ENCODE peak calls at places on chromosomes 5 and 9, in nine cellular contexts. One of them, this sample, is unnamed.

GRCh38 chr9:37956423-37956820 is 52.5 kb upstream of the SLC25A51 start:
- DNase-seq in nephron progenitor cell: no peak
- DNase-seq in AG09319: no peak
- DNase-seq in tibial nerve: no peak
- DNase-seq in PC-3: no peak
- DNase-seq in upper lobe of left lung: no peak
- DNase-seq in lower leg skin: no peak
- DNase-seq in HCT116: no peak
- DNase-seq in GM10248: no peak
- DNase-seq in this sample: no peak

GRCh38 chr5:107615173-107615856 is 55.4 kb downstream of the EFNA5 start:
- DNase-seq in tibial nerve: no peak
- DNase-seq in GM10248: no peak
- DNase-seq in nephron progenitor cell: no peak
- DNase-seq in AG09319: no peak
- DNase-seq in upper lobe of left lung: no peak
- DNase-seq in PC-3: peak
- DNase-seq in lower leg skin: no peak
- DNase-seq in HCT116: no peak
- DNase-seq in this sample: no peak

GRCh38 chr5:141326088-141326854 is 4.0 kb upstream of the PCDHGA1 start:
- DNase-seq in lower leg skin: peak
- DNase-seq in nephron progenitor cell: peak
- DNase-seq in upper lobe of left lung: peak
- DNase-seq in GM10248: peak
- DNase-seq in HCT116: no peak
- DNase-seq in PC-3: peak
- DNase-seq in tibial nerve: no peak
- DNase-seq in AG09319: peak
- DNase-seq in this sample: peak

GRCh38 chr9:137423001-137423809 is at the start of the genes EXD3 and NOXA1:
- DNase-seq in AG09319: peak
- DNase-seq in PC-3: peak
- DNase-seq in GM10248: peak
- DNase-seq in upper lobe of left lung: peak
- DNase-seq in lower leg skin: peak
- DNase-seq in tibial nerve: peak
- DNase-seq in nephron progenitor cell: peak
- DNase-seq in HCT116: peak
- DNase-seq in this sample: peak

GRCh38 chr5:31661257-31661656 is 22.3 kb downstream of the PDZD2 start:
- DNase-seq in lower leg skin: no peak
- DNase-seq in nephron progenitor cell: no peak
- DNase-seq in upper lobe of left lung: no peak
- DNase-seq in PC-3: peak
- DNase-seq in tibial nerve: no peak
- DNase-seq in HCT116: no peak
- DNase-seq in AG09319: no peak
- DNase-seq in GM10248: no peak
- DNase-seq in this sample: no peak

GRCh38 chr9:93257808-93258331 is 73.9 kb downstream of the WNK2 start:
- DNase-seq in AG09319: no peak
- DNase-seq in HCT116: no peak
- DNase-seq in GM10248: no peak
- DNase-seq in tibial nerve: no peak
- DNase-seq in PC-3: peak
- DNase-seq in upper lobe of left lung: peak
- DNase-seq in lower leg skin: no peak
- DNase-seq in nephron progenitor cell: no peak
- DNase-seq in this sample: peak

GRCh38 chr9:136672431-136673087 is 9.8 kb downstream of the EGFL7 start:
- DNase-seq in upper lobe of left lung: no peak
- DNase-seq in HCT116: no peak
- DNase-seq in PC-3: no peak
- DNase-seq in lower leg skin: no peak
- DNase-seq in tibial nerve: no peak
- DNase-seq in GM10248: no peak
- DNase-seq in nephron progenitor cell: no peak
- DNase-seq in AG09319: no peak
- DNase-seq in this sample: no peak

GRCh38 chr9:84435902-84436301 is 95.3 kb upstream of the SLC28A3 start:
- DNase-seq in GM10248: no peak
- DNase-seq in tibial nerve: no peak
- DNase-seq in HCT116: no peak
- DNase-seq in lower leg skin: no peak
- DNase-seq in AG09319: no peak
- DNase-seq in PC-3: no peak
- DNase-seq in upper lobe of left lung: no peak
- DNase-seq in nephron progenitor cell: no peak
- DNase-seq in this sample: no peak

GRCh38 chr5:168793844-168794837 is 215.0 kb upstream of the PANK3 start:
- DNase-seq in nephron progenitor cell: no peak
- DNase-seq in HCT116: no peak
- DNase-seq in PC-3: no peak
- DNase-seq in GM10248: no peak
- DNase-seq in lower leg skin: peak
- DNase-seq in upper lobe of left lung: peak
- DNase-seq in tibial nerve: no peak
- DNase-seq in AG09319: peak
- DNase-seq in this sample: no peak

GRCh38 chr9:13478235-13478634 is 198.7 kb upstream of the MPDZ start:
- DNase-seq in AG09319: peak
- DNase-seq in tibial nerve: no peak
- DNase-seq in GM10248: no peak
- DNase-seq in HCT116: no peak
- DNase-seq in PC-3: peak
- DNase-seq in upper lobe of left lung: no peak
- DNase-seq in lower leg skin: no peak
- DNase-seq in nephron progenitor cell: no peak
- DNase-seq in this sample: no peak

GRCh38 chr9:13481274-13481673 is 201.8 kb upstream of the MPDZ start:
- DNase-seq in GM10248: no peak
- DNase-seq in upper lobe of left lung: no peak
- DNase-seq in HCT116: no peak
- DNase-seq in AG09319: no peak
- DNase-seq in nephron progenitor cell: no peak
- DNase-seq in lower leg skin: no peak
- DNase-seq in tibial nerve: no peak
- DNase-seq in PC-3: no peak
- DNase-seq in this sample: no peak

GRCh38 chr9:13478637-13479036 is 199.1 kb upstream of the MPDZ start:
- DNase-seq in PC-3: no peak
- DNase-seq in nephron progenitor cell: no peak
- DNase-seq in GM10248: no peak
- DNase-seq in HCT116: no peak
- DNase-seq in upper lobe of left lung: no peak
- DNase-seq in tibial nerve: no peak
- DNase-seq in AG09319: peak
- DNase-seq in lower leg skin: no peak
- DNase-seq in this sample: no peak

GRCh38 chr9:13480688-13481087 is 201.2 kb upstream of the MPDZ start:
- DNase-seq in HCT116: no peak
- DNase-seq in lower leg skin: peak
- DNase-seq in upper lobe of left lung: no peak
- DNase-seq in GM10248: no peak
- DNase-seq in AG09319: peak
- DNase-seq in nephron progenitor cell: no peak
- DNase-seq in PC-3: no peak
- DNase-seq in tibial nerve: no peak
- DNase-seq in this sample: no peak

DNA sequence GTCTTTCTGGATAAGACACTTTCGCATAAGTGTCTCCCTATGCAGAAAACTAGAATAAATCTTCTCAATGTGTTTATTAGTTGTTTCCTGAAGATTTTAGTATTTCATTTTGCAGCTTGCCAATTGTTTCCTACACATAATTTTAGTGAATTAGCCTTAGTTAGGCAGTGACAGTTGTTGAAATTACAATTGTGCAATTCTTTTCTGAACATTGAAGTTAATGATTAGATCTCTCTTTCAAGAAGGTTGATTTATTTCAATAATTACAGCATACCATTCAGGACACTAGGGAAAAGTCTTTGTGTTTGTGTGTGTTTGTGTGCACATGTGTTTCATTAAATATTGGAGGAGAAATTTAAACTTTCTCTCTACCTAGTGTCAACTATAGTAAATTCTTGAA is 199.6 kb upstream of the MPDZ start:
- DNase-seq in nephron progenitor cell: no peak
- DNase-seq in AG09319: no peak
- DNase-seq in lower leg skin: no peak
- DNase-seq in PC-3: no peak
- DNase-seq in tibial nerve: no peak
- DNase-seq in GM10248: no peak
- DNase-seq in HCT116: no peak
- DNase-seq in upper lobe of left lung: no peak
- DNase-seq in this sample: no peak
- TF ChIP-seq CTCF in nephron progenitor cell: no peak
- TF ChIP-seq CTCF in AG09319: no peak
- TF ChIP-seq CTCF in lower leg skin: no peak
- TF ChIP-seq CTCF in PC-3: no peak
- TF ChIP-seq CTCF in tibial nerve: no peak
- TF ChIP-seq CTCF in GM10248: no peak
- TF ChIP-seq CTCF in HCT116: no peak
- TF ChIP-seq CTCF in upper lobe of left lung: no peak
- TF ChIP-seq CTCF in this sample: no peak

DNA sequence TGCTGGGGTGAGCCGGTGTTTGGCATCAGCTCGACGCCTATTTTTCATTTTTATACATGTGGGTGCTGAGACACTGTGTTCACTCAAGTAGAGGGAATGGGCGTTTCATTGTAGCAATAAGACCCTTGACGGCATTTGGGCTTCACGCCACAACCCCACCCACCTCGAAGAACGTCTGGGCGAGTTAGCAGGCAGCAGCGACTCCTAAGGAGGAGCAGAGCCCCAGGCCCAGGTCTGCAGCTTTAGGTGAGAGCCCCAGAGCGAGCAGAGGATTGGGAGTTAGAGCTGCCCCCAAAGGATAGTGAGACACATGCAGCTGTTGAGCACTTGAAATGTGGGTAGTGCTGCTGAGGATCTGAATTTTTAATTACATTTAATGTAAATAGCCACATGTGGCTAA is 1.6 kb upstream of the ZFP62 start:
- DNase-seq in upper lobe of left lung: no peak
- DNase-seq in tibial nerve: no peak
- DNase-seq in nephron progenitor cell: no peak
- DNase-seq in lower leg skin: no peak
- DNase-seq in AG09319: no peak
- DNase-seq in PC-3: no peak
- DNase-seq in HCT116: no peak
- DNase-seq in GM10248: no peak
- DNase-seq in this sample: no peak
- TF ChIP-seq CTCF in upper lobe of left lung: no peak
- TF ChIP-seq CTCF in tibial nerve: no peak
- TF ChIP-seq CTCF in nephron progenitor cell: no peak
- TF ChIP-seq CTCF in lower leg skin: no peak
- TF ChIP-seq CTCF in AG09319: no peak
- TF ChIP-seq CTCF in PC-3: no peak
- TF ChIP-seq CTCF in HCT116: no peak
- TF ChIP-seq CTCF in GM10248: no peak
- TF ChIP-seq CTCF in this sample: no peak

GRCh38 chr5:147559725-147560124 is 49.9 kb upstream of the DPYSL3 start:
- DNase-seq in AG09319: no peak
- DNase-seq in upper lobe of left lung: no peak
- DNase-seq in nephron progenitor cell: no peak
- DNase-seq in tibial nerve: no peak
- DNase-seq in PC-3: no peak
- DNase-seq in lower leg skin: no peak
- DNase-seq in HCT116: no peak
- DNase-seq in GM10248: no peak
- DNase-seq in this sample: no peak
- TF ChIP-seq CTCF in AG09319: peak
- TF ChIP-seq CTCF in upper lobe of left lung: no peak
- TF ChIP-seq CTCF in nephron progenitor cell: no peak
- TF ChIP-seq CTCF in tibial nerve: no peak
- TF ChIP-seq CTCF in PC-3: peak
- TF ChIP-seq CTCF in lower leg skin: no peak
- TF ChIP-seq CTCF in HCT116: no peak
- TF ChIP-seq CTCF in GM10248: no peak
- TF ChIP-seq CTCF in this sample: no peak

GRCh38 chr9:35658144-35658893 is at the start of gene CCDC107:
- DNase-seq in AG09319: peak
- DNase-seq in tibial nerve: peak
- DNase-seq in GM10248: peak
- DNase-seq in lower leg skin: peak
- DNase-seq in HCT116: no peak
- DNase-seq in upper lobe of left lung: peak
- DNase-seq in PC-3: peak
- DNase-seq in nephron progenitor cell: peak
- DNase-seq in this sample: peak
- TF ChIP-seq CTCF in AG09319: peak
- TF ChIP-seq CTCF in tibial nerve: peak
- TF ChIP-seq CTCF in GM10248: peak
- TF ChIP-seq CTCF in lower leg skin: no peak
- TF ChIP-seq CTCF in HCT116: peak
- TF ChIP-seq CTCF in upper lobe of left lung: peak
- TF ChIP-seq CTCF in PC-3: peak
- TF ChIP-seq CTCF in nephron progenitor cell: peak
- TF ChIP-seq CTCF in this sample: peak

GRCh38 chr5:10735569-10736255 is 25.3 kb downstream of the DAP start:
- DNase-seq in nephron progenitor cell: no peak
- DNase-seq in HCT116: no peak
- DNase-seq in GM10248: peak
- DNase-seq in lower leg skin: no peak
- DNase-seq in PC-3: no peak
- DNase-seq in upper lobe of left lung: no peak
- DNase-seq in tibial nerve: no peak
- DNase-seq in AG09319: no peak
- DNase-seq in this sample: peak
- TF ChIP-seq CTCF in nephron progenitor cell: no peak
- TF ChIP-seq CTCF in HCT116: no peak
- TF ChIP-seq CTCF in GM10248: no peak
- TF ChIP-seq CTCF in lower leg skin: no peak
- TF ChIP-seq CTCF in PC-3: no peak
- TF ChIP-seq CTCF in upper lobe of left lung: no peak
- TF ChIP-seq CTCF in tibial nerve: no peak
- TF ChIP-seq CTCF in AG09319: no peak
- TF ChIP-seq CTCF in this sample: no peak

GRCh38 chr5:120532835-120533234 is 68.7 kb downstream of the PRR16 start:
- DNase-seq in lower leg skin: no peak
- DNase-seq in AG09319: no peak
- DNase-seq in HCT116: peak
- DNase-seq in nephron progenitor cell: peak
- DNase-seq in tibial nerve: no peak
- DNase-seq in PC-3: no peak
- DNase-seq in upper lobe of left lung: no peak
- DNase-seq in GM10248: no peak
- DNase-seq in this sample: no peak
- TF ChIP-seq CTCF in lower leg skin: no peak
- TF ChIP-seq CTCF in AG09319: no peak
- TF ChIP-seq CTCF in HCT116: peak
- TF ChIP-seq CTCF in nephron progenitor cell: peak
- TF ChIP-seq CTCF in tibial nerve: no peak
- TF ChIP-seq CTCF in PC-3: no peak
- TF ChIP-seq CTCF in upper lobe of left lung: no peak
- TF ChIP-seq CTCF in GM10248: no peak
- TF ChIP-seq CTCF in this sample: no peak

This sample was measured in activated B cell treated with CpG ODN at 0.5 μM for 24 hours.